ENCODE peak calls at places on chromosomes 6 and 20, in nine cellular contexts. F is AG09309; S is H9; N is WTC11; I is kidney; D is activated B cell treated with CpG ODN at 0.5 μM for 24 hours; K is CD8-positive, alpha-beta T cell; Q is lower leg skin; C is progenitor cell of endocrine pancreas. E is an unnamed sample.

GRCh38 chr6:1767481-1768246 is 157.9 kb downstream of the FOXC1 start:
- DNase-seq in F (no peak), S (no peak), N (no peak), I (no peak), D (no peak), K (no peak), Q (no peak), C (no peak), E (peak; percentile 84)

GRCh38 chr6:107114872-107115694 is at the start of gene BEND3:
- DNase-seq in F (no peak), S (no peak), N (peak; percentile 52), I (peak; percentile 81), D (peak; percentile 51), K (peak; percentile 13), Q (peak; percentile 85), C (peak; percentile 40), E (peak; percentile 52)

GRCh38 chr20:34791289-34792020 is 34.0 kb downstream of the NCOA6 start:
- DNase-seq in F (peak; percentile 67), S (no peak), N (no peak), I (no peak), D (no peak), K (no peak), Q (no peak), C (no peak), E (no peak)

GRCh38 chr6:27839303-27840081 is 72.7 kb downstream of the OR2B2 start:
- DNase-seq in F (no peak), S (no peak), N (no peak), I (no peak), D (no peak), K (no peak), Q (no peak), C (no peak), E (no peak)

GRCh38 chr6:14542670-14543366 is 425.2 kb downstream of the CD83 start:
- DNase-seq in F (no peak), S (no peak), N (no peak), I (no peak), D (peak; percentile 23), K (no peak), Q (no peak), C (no peak), E (no peak)

GRCh38 chr6:28384143-28384533 is 15.4 kb downstream of the ZSCAN12 start:
- DNase-seq in F (no peak), S (no peak), N (no peak), I (no peak), D (no peak), K (no peak), Q (no peak), C (no peak), E (no peak)

GRCh38 chr6:126614642-126615504 is 275.0 kb downstream of the CENPW start:
- DNase-seq in F (no peak), S (peak; percentile 78), N (peak; percentile 57), I (peak; percentile 15), D (no peak), K (no peak), Q (no peak), C (no peak), E (no peak)

GRCh38 chr6:167779123-167779992 is 47.4 kb upstream of the AFDN start:
- DNase-seq in F (no peak), S (no peak), N (no peak), I (peak; percentile 40), D (no peak), K (no peak), Q (peak; percentile 73), C (no peak), E (no peak)

GRCh38 chr20:4730782-4731181 is 9.1 kb downstream of the PRND start:
- DNase-seq in F (no peak), S (no peak), N (no peak), I (no peak), D (no peak), K (no peak), Q (no peak), C (no peak), E (no peak)

GRCh38 chr6:13044390-13044789 is 283.9 kb downstream of the TBC1D7 start:
- DNase-seq in F (no peak), S (peak; percentile 61), N (peak; percentile 27), I (no peak), D (no peak), K (no peak), Q (peak; percentile 94), C (no peak), E (no peak)

GRCh38 chr6:126625019-126625418 is 285.1 kb downstream of the CENPW start:
- DNase-seq in F (no peak), S (no peak), N (peak; percentile 21), I (no peak), D (no peak), K (no peak), Q (no peak), C (peak; percentile 40), E (no peak)

GRCh38 chr6:133057352-133057751 is 183.8 kb upstream of the EYA4 start:
- DNase-seq in F (no peak), S (no peak), N (no peak), I (no peak), D (no peak), K (no peak), Q (no peak), C (no peak), E (no peak)

GRCh38 chr20:4563534-4563933 is 158.2 kb upstream of the PRND start:
- DNase-seq in F (no peak), S (peak; percentile 50), N (peak; percentile 47), I (no peak), D (no peak), K (no peak), Q (no peak), C (peak; percentile 29), E (no peak)

DNA sequence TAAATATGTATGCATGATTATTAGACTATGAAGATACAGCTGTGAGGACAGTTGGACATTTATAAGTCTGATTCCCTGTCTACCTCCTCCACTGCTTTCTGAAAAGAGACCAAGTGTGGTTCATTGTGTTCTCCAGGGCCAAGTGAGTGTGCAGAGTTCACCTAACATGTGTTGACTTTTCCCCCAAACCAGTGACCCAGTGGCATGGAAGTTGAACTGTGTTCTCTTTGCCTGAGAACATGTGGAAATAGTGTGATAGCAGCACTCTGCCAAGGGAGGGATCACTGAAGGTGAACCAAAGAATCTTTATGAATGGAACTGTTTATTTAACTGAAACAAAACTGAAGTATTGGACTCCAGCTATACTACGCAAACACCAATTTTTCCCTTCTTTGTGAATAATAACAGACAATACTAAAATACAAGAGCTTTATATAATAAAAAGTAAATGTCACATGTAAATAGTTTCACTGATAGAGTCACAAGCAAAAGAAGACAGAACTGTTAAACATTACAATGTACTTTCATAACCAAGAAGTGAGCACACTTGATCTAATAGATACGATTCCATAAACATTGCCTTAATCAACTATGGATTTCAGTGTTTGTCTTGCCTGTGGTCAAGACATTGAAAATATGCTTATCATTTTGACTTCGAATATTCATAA is 200.3 kb upstream of the FUT9 start:
- DNase-seq in F (no peak), S (no peak), N (no peak), I (no peak), D (no peak), K (no peak), Q (no peak), C (no peak), E (no peak)
- TF ChIP-seq CTCF in F (no peak), S (no peak), N (no peak), I (no peak), D (no peak), K (no peak), Q (no peak), C (no peak), E (no peak)

GRCh38 chr20:6384956-6385355 is 262.1 kb upstream of the FERMT1 start:
- DNase-seq in F (no peak), S (no peak), N (no peak), I (no peak), D (no peak), K (no peak), Q (no peak), C (no peak), E (no peak)

GRCh38 chr20:6384368-6384767 is 261.5 kb upstream of the FERMT1 start:
- DNase-seq in F (no peak), S (no peak), N (no peak), I (no peak), D (no peak), K (no peak), Q (no peak), C (no peak), E (no peak)

DNA sequence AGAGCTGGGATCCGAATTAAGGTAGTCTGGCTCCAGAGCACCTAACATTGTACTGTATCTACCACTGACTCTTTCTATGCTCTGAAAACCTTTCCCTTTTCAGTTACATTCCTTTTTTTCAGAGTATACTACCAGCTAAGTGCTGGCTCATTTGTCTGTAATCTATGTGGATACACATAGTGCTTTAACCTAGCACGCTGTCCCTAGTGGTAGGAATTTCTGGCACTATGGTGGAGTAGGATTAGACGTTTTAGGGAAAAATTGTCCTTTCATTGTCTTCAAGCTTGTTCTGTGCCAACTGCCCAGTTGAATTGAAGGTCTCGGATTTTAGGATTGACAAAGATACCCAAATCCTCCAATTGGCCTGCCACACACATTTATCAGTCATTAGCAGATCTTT is 259.1 kb upstream of the FERMT1 start:
- DNase-seq in F (no peak), S (no peak), N (no peak), I (no peak), D (no peak), K (no peak), Q (no peak), C (no peak), E (no peak)
- TF ChIP-seq CTCF in F (no peak), S (peak; percentile 79), N (peak; percentile 48), I (peak; percentile 4), D (no peak), K (no peak), Q (no peak), C (peak; percentile 69), E (no peak)

DNA sequence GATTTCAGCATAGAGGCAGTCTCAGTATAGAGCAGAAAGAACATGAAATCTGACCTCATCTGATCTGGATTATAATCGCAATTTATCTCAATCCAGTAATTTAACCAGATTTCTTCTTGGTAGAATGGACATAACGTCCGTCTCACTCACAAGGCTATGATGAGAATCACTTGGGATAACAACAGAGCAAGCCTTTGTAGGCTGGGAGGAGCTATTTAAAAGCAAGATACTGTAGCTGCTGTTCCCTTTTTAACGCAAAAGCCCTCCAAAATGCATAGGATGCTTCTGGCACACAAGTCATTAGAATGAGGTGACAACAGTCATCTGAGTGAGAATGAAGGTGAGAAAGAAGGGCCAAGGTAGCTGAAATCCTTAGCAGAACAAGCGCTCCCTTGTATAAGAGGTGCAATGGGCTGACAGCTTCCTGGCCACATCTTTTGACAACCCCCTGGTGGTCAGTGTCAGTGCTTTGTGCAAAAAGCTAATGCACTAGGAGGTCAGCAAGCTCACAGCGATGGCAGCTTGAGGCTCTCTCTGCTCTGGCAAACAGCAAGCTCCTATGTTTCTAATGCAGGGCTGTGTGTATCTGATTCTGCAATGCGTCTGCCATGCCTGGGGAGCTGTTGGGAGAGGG is 16.4 kb downstream of the METTL24 start:
- DNase-seq in F (no peak), S (peak; percentile 70), N (peak; percentile 58), I (no peak), D (no peak), K (no peak), Q (no peak), C (no peak), E (peak; percentile 72)
- TF ChIP-seq CTCF in F (peak; percentile 48), S (peak; percentile 73), N (peak; percentile 20), I (peak; percentile 14), D (no peak), K (no peak), Q (no peak), C (peak; percentile 62), E (peak; percentile 89)

DNA sequence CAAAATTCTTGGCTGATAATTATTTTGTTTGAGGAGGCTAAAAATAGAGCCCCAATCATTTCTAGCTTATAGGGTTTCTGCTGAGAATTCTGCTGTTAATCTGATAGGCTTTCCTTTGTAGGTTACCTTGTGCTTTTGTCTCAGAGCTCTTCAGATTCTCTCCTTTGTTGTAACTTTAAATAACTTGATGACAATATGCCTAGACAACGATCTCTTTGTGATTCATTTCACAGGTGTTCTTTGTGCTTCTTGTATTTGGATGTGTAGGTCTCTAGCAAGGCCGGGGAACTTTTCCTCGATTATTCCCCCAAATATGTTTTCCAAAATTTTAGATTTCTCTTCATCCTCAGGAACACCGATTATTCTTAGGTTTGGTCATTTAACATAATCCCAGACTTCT is 376.5 kb upstream of the MAN1A1 start:
- DNase-seq in F (no peak), S (no peak), N (no peak), I (no peak), D (no peak), K (no peak), Q (no peak), C (no peak), E (no peak)
- TF ChIP-seq CTCF in F (no peak), S (no peak), N (no peak), I (no peak), D (no peak), K (no peak), Q (no peak), C (no peak), E (no peak)

E was measured in WERI-Rb-1.